ENCODE peak calls at places on chromosomes 13 and 19, in seven cellular contexts. J is stimulated activated CD4-positive, alpha-beta T cell treated with anti-CD3 and anti-CD28 coated beads, TNF-alpha, amount 100 ng/mL, for 24 hours; R is ecto neural progenitor cell; F is central memory CD4-positive, alpha-beta T cell; G is T-helper 17 cell; C is BJ; Z is ACHN. L is an unnamed sample.

GRCh38 chr19:7550987-7551761 is 15.7 kb downstream of the PNPLA6 start:
- DNase-seq in J (no peak), R (peak), F (peak), G (no peak), C (no peak), Z (no peak), L (peak)

GRCh38 chr19:22532388-22533310 is 101.5 kb upstream of the ZNF492 start:
- DNase-seq in J (no peak), R (no peak), F (no peak), G (no peak), C (no peak), Z (no peak), L (no peak)

GRCh38 chr13:111639994-111640393 is 319.6 kb downstream of the TEX29 start:
- DNase-seq in J (no peak), R (no peak), F (no peak), G (no peak), C (no peak), Z (no peak), L (no peak)

GRCh38 chr13:46146898-46147297 is 35.1 kb downstream of the LCP1 start:
- DNase-seq in J (no peak), R (peak), F (no peak), G (no peak), C (no peak), Z (no peak), L (no peak)

GRCh38 chr19:57068921-57069697 is 50.7 kb upstream of the USP29 start:
- DNase-seq in J (no peak), R (no peak), F (no peak), G (no peak), C (no peak), Z (no peak), L (no peak)

GRCh38 chr13:94617389-94618000 is 15.8 kb downstream of the GPR180 start:
- DNase-seq in J (no peak), R (no peak), F (peak), G (no peak), C (no peak), Z (peak), L (peak)

GRCh38 chr13:101917833-101918755 is 465.6 kb downstream of the ITGBL1 start:
- DNase-seq in J (no peak), R (no peak), F (no peak), G (no peak), C (no peak), Z (no peak), L (no peak)

GRCh38 chr19:1321539-1321938 is 35.9 kb downstream of the EFNA2 start:
- DNase-seq in J (no peak), R (no peak), F (no peak), G (no peak), C (no peak), Z (no peak), L (no peak)

GRCh38 chr13:110396476-110396875 is 89.4 kb downstream of the COL4A2 start:
- DNase-seq in J (no peak), R (no peak), F (no peak), G (no peak), C (no peak), Z (no peak), L (no peak)

GRCh38 chr13:42375663-42376062 is 103.7 kb downstream of the AKAP11 start:
- DNase-seq in J (no peak), R (no peak), F (no peak), G (no peak), C (no peak), Z (no peak), L (no peak)

L was measured in kidney glomerular epithelial cell.